ENCODE peak calls at places on chromosomes 3 and 15, in seven cellular contexts. V, F, Y, L, E, T and X are unnamed samples.

GRCh38 chr3:179943097-179943880 is 93.4 kb downstream of the PEX5L start:
- DNase-seq in V (no peak), F (no peak), Y (no peak), L (peak; percentile 13), E (no peak), T (no peak), X (no peak)

GRCh38 chr3:63967675-63968611 is 55.4 kb downstream of the PSMD6 start:
- DNase-seq in V (peak; percentile 88), F (peak; percentile 53), Y (no peak), L (no peak), E (peak; percentile 13), T (no peak), X (no peak)

GRCh38 chr3:149579838-149580542 is 77.8 kb downstream of the WWTR1 start:
- DNase-seq in V (no peak), F (no peak), Y (peak; percentile 86), L (no peak), E (no peak), T (no peak), X (no peak)

GRCh38 chr3:23612296-23612891 is 193.4 kb upstream of the UBE2E1 start:
- DNase-seq in V (no peak), F (no peak), Y (no peak), L (no peak), E (no peak), T (no peak), X (no peak)

GRCh38 chr3:108590443-108590842 is 921 bp downstream of the DZIP3 start:
- DNase-seq in V (peak; percentile 1), F (no peak), Y (no peak), L (no peak), E (peak; percentile 2), T (no peak), X (no peak)

GRCh38 chr3:186532641-186533072 is 11.5 kb downstream of the CRYGS start:
- DNase-seq in V (no peak), F (peak; percentile 77), Y (no peak), L (no peak), E (peak; percentile 68), T (no peak), X (no peak)

GRCh38 chr3:177875786-177876476 is 660.3 kb upstream of the KCNMB2 start:
- DNase-seq in V (no peak), F (no peak), Y (no peak), L (no peak), E (peak; percentile 33), T (no peak), X (no peak)

GRCh38 chr3:138915503-138916498 is 31.1 kb downstream of the FOXL2 start:
- DNase-seq in V (peak; percentile 76), F (peak; percentile 34), Y (peak; percentile 61), L (peak; percentile 91), E (peak; percentile 93), T (no peak), X (peak; percentile 96)

GRCh38 chr3:46662771-46663551 is 30.5 kb downstream of the ALS2CL start:
- DNase-seq in V (no peak), F (no peak), Y (no peak), L (no peak), E (peak; percentile 27), T (no peak), X (no peak)

GRCh38 chr3:75906555-75907112 is 121.3 kb upstream of the ZNF717 start:
- DNase-seq in V (no peak), F (no peak), Y (no peak), L (no peak), E (peak; percentile 66), T (peak; percentile 46), X (no peak)
- TF ChIP-seq JUND in V (no peak), F (no peak), Y (no peak), L (no peak), E (no peak), T (no peak), X (no peak)

DNA sequence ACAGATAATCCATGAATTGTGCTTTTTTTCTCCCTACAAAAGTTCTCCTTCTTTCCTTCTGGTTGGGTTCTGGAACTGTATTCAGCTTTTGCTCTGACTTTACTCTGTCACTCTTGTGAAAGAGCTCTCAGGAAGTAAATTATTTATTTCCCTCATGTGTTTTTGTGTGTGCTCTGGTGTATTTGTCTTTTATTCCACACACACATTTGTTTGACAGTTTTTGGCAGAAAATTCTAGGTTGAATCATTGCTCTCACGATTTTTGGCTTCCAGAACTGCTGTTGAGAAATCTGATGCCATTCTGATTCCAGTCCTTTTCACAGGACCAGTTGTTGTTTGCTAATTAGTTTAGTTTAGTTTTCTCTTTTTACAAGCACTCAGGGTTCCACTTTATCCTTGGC is 172.8 kb downstream of the PLCH1 start:
- DNase-seq in V (no peak), F (no peak), Y (no peak), L (no peak), E (no peak), T (no peak), X (no peak)
- TF ChIP-seq JUND in V (no peak), F (no peak), Y (no peak), L (no peak), E (no peak), T (no peak), X (no peak)

DNA sequence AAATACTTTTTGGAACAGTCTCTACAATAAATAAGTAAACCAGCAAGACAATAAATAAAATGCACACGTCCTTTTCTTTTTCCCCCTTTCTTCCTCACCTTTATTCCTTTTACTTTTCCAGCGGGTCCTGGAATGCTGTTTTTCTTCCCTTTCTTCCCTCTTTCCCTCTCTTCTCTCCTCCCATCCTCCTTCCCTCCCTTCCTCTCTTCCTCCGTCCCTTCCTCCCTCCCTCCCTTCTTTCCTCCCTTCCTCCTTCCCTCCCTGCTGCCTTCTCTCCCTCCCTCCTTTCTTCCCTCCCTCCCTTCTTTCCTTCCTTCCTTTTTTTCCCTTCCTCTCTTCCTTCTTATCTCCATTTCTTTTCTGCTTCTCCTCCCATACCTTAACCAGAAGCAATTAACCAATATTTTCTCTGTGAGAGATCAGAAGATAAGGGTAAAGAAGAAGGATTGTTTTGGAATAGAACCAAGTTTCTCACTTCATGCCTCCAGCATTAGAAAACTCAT is 3.3 kb upstream of the IL17RE start:
- DNase-seq in V (no peak), F (no peak), Y (no peak), L (no peak), E (no peak), T (no peak), X (no peak)
- TF ChIP-seq JUND in V (no peak), F (no peak), Y (no peak), L (no peak), E (no peak), T (no peak), X (peak; percentile 63)

GRCh38 chr3:72553298-72553697 is 294.9 kb downstream of the SHQ1 start:
- DNase-seq in V (no peak), F (no peak), Y (no peak), L (no peak), E (no peak), T (no peak), X (no peak)

GRCh38 chr3:72550582-72551262 is 297.5 kb downstream of the SHQ1 start:
- DNase-seq in V (no peak), F (no peak), Y (no peak), L (no peak), E (no peak), T (no peak), X (no peak)

GRCh38 chr3:72547183-72547582 is 301.1 kb downstream of the SHQ1 start:
- DNase-seq in V (no peak), F (no peak), Y (no peak), L (no peak), E (no peak), T (no peak), X (no peak)

GRCh38 chr3:72548992-72549391 is 299.3 kb downstream of the SHQ1 start:
- DNase-seq in V (no peak), F (no peak), Y (no peak), L (no peak), E (no peak), T (no peak), X (no peak)

DNA sequence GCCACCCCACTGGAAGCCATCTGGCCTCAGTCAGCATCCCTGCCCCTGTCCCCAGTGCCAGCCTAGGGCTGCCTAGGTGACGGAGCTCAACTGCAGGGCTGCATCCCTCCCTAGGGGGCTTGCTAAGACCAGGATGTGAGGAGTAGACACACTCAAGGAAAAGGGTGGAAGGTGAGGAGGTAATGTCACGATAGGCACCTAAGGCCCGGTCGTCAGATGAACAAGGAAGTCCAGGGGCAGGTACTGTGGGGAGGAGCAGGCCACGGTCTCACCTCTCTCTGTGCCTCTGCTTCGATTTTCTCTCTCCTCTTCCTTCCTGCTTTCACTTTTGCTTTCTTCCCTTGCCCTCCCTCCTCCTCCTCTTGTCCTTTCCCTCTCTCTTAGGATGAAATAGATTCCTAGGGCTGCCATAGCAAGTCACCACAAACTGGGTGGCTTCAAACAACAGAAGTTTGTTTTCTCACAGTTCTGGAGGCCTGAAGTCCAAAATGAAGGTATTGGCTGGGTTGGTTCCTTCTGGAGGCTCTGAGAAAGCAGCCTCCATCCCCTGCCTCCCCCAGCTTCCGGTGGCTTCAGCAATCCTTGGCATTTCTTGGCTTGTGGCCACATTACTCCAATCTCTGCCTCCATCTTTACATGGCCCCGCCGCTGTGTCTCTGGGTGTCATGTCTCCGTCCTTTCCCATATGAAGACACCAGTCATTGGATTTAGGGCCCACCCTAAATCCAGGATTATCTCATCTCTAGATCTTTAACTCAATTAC is 298.2 kb downstream of the SHQ1 start:
- DNase-seq in V (no peak), F (no peak), Y (no peak), L (no peak), E (peak; percentile 37), T (no peak), X (no peak)
- TF ChIP-seq JUND in V (no peak), F (no peak), Y (no peak), L (no peak), E (no peak), T (no peak), X (no peak)

GRCh38 chr15:40746916-40747418 is 8.1 kb downstream of the RMDN3 start:
- DNase-seq in V (no peak), F (no peak), Y (no peak), L (no peak), E (peak; percentile 31), T (no peak), X (no peak)

GRCh38 chr15:40744810-40745152 is 10.3 kb downstream of the RMDN3 start:
- DNase-seq in V (no peak), F (no peak), Y (no peak), L (no peak), E (no peak), T (no peak), X (no peak)

GRCh38 chr15:40739854-40740253 is 15.2 kb downstream of the RMDN3 start:
- DNase-seq in V (no peak), F (no peak), Y (no peak), L (no peak), E (no peak), T (no peak), X (no peak)

GRCh38 chr15:40743921-40744809 is 10.9 kb downstream of the RMDN3 start:
- DNase-seq in V (no peak), F (no peak), Y (no peak), L (peak; percentile 48), E (no peak), T (no peak), X (no peak)

DNA sequence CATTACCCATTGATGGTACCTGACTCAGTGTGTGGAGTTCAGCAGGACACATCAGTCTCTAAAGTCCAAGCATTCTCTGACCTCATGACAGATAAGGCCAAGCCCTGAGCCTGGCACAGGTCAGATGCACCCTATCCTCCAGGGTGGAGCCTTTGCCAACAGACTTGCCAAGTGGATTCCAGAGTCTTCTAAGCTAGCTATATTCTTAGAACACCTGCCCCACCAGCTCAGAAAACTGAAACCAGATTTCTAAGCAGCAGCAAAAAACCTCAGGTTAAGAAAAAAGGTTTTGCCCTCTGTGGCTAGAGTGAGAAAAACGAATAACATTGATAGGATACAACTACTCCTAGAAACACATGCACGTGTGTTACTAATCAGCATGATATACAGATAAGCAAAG is 11.6 kb downstream of the RMDN3 start:
- DNase-seq in V (no peak), F (no peak), Y (no peak), L (no peak), E (no peak), T (no peak), X (no peak)
- TF ChIP-seq JUND in V (no peak), F (no peak), Y (no peak), L (no peak), E (no peak), T (no peak), X (no peak)